ENCODE peak calls at places on chromosomes 4 and X, in four cellular contexts. J, H, Q and Y are unnamed samples.

GRCh38 chr4:94356444-94356843 is 13.8 kb upstream of the HPGDS start:
- DNase-seq in J (peak; percentile 33), H (no peak), Q (no peak), Y (no peak)

GRCh38 chrX:22748093-22748999 is 251.4 kb upstream of the DDX53 start:
- DNase-seq in J (peak; percentile 50), H (peak; percentile 46), Q (peak; percentile 25), Y (no peak)

GRCh38 chr4:182886768-182887167 is 30.4 kb downstream of the DCTD start:
- DNase-seq in J (no peak), H (no peak), Q (no peak), Y (no peak)

GRCh38 chr4:174214102-174214878 is 69.2 kb downstream of the FBXO8 start:
- DNase-seq in J (no peak), H (peak; percentile 9), Q (no peak), Y (no peak)

GRCh38 chr4:184310171-184310567 is 92.5 kb upstream of the ENPP6 start:
- DNase-seq in J (no peak), H (peak; percentile 52), Q (no peak), Y (no peak)

GRCh38 chrX:45888518-45888917 is 656.7 kb downstream of the ZNF674 start:
- DNase-seq in J (no peak), H (no peak), Q (no peak), Y (no peak)

GRCh38 chr4:81039351-81040174 is 9.1 kb downstream of the BMP3 start:
- DNase-seq in J (no peak), H (peak; percentile 46), Q (no peak), Y (no peak)

GRCh38 chrX:107675823-107676555 is 47.7 kb downstream of the PRPS1 start:
- DNase-seq in J (no peak), H (peak; percentile 93), Q (peak; percentile 30), Y (no peak)

GRCh38 chr4:188986271-188986689 is 847.0 kb downstream of the TRIML1 start:
- DNase-seq in J (no peak), H (no peak), Q (peak; percentile 57), Y (no peak)

DNA sequence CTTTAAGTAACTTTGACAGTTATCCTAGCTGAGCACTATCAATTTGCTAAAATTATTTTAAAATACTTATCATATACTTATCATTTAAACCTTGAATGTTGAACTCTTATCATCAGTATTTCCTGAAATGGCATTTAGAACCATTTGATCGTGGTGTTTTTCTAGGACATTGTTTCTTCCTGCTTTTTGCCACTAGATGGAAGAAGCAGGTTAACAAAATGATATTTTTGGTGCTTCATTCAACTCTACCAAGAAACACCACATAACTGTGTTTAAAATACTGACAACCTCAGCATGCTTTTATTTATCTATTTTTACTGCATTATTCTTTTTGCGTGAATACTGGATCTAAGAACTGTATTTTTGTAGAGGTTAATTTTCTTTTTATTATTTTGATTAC is 44.6 kb downstream of the C4orf33 start:
- DNase-seq in J (no peak), H (no peak), Q (no peak), Y (no peak)
- TF ChIP-seq CTCF in J (peak; percentile 39), H (no peak), Q (no peak), Y (no peak)

DNA sequence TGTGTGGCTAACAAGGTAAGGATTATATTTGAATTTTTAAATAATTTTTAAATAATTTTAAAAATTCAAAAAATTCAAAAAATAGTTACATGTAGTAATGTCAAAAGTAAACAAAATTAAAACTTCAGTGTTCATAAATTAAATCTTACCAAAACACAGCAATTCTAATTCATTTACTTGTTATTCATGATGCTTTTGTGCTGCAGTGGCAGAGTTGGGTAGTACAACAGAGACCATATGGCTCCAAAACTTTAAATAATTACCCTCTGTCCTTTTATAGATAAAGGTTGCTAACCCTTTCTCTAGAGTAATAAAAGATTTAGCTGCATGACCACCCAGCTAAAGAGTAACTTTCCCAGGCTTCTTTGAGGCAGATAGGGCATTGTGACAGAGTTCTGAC is 1355.6 kb downstream of the FSTL5 start:
- DNase-seq in J (no peak), H (no peak), Q (no peak), Y (no peak)
- TF ChIP-seq CTCF in J (peak; percentile 31), H (no peak), Q (no peak), Y (no peak)

DNA sequence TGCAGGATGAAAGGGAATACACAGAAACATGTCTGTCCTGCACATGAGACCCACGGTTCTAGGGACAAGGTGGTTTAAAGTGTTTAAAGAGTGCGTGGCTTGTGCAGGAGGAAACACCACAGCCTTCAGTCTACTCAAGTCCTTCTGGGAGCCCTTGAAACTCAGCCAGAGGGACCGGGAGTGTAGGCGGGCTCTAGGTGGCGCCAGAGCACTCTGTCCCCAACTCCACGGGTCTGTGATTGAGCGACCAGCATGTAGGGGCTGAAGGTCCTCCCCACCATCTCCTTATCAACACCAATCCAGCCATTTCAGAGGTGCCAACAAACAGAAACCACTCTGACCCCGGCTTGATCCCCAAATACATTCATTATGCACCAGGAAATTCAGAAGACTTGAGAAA is 82.0 kb upstream of the CLDN34 start:
- DNase-seq in J (peak; percentile 49), H (peak; percentile 79), Q (peak; percentile 63), Y (no peak)
- TF ChIP-seq CTCF in J (peak; percentile 55), H (peak; percentile 75), Q (peak; percentile 85), Y (no peak)

GRCh38 chr4:69470561-69470960 is 25.1 kb downstream of the UGT2B4 start:
- DNase-seq in J (no peak), H (peak; percentile 5), Q (no peak), Y (no peak)
- TF ChIP-seq CTCF in J (no peak), H (no peak), Q (no peak), Y (no peak)

DNA sequence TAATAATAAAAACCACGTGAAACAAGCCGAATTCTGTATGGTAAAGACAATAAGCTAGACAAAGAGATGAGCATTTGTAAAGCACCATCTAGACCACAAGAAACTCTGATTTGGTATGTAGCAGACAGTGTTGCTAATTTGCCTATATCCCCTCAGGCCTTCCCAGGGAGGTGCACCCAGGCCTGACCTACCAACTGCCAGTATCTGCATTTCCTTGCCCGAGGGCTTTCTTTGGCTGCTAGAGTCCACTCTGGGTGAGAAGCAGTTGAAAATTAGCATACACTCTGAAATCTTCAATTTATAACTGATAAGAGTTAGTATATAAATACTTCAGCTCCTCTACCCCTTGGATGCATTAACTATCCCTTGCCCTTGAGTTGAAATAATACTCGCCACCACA is 37.4 kb upstream of the IL1RAPL1 start:
- DNase-seq in J (no peak), H (no peak), Q (no peak), Y (no peak)
- TF ChIP-seq CTCF in J (no peak), H (no peak), Q (no peak), Y (no peak)

DNA sequence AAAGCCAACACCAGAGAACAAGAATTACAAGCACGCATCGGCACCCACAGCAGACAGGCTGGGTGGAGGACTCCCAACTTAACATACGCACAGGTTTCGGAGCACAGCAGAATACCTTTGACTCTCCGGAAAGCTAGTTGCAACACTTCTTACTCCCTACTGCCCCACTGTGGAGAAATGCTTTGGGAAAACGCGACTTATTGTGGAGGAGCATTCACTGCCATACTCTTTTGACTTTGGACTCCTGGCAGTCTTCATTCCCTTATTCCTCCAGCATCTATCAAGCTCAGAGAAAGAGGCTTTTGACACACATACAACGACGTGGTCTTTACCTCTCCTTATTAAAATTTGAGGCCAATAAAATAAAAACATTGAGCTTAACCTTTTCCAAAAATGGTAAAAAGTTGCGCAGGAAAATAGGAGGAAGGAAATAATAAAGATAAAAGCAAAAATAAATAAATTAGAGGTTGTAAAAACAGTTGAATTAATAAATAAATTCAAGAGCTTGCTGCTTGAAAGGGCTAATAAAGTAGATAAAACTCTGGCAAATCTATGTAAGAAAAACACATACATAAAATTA is 41.4 kb upstream of the GPC3 start:
- DNase-seq in J (peak; percentile 25), H (peak; percentile 26), Q (peak; percentile 11), Y (no peak)
- TF ChIP-seq CTCF in J (peak; percentile 66), H (peak; percentile 1), Q (peak; percentile 69), Y (no peak)

DNA sequence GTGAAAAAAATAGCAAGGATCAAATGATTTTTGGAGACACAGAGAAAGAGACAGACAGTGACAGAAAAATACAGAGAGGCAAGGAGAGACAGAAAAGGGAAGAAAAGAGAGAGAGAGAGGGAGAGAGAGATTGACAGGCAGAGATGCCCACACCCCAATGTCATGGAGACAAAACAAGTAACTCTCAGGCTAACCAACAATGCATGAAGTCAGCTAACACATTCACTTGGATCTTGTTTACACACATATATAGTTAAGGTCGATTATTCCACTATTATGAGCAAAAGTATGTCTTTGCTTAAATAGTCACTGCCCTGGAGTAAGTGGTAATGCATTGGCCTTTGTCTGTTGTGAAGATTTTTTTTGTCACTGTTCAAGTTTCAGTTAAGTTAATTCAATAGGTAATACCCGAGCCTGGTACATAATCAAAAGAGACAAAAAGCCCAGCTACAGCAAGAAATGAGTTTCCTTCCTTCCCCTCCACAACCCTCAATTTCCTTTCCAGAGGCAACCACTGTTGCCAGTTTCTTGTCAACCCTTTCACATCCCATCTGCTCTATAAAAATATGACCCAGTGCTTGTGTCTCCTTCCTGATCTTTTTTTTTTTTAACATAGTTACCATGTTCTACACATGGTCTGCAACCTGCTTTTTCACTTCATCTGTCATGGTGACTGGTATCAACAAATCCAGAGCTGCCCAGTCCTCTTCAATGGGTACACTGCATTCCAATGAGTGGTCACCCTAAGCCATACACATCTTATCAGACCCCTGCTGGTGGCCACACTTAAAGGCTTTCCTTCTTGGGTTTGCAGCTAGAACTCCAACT is 52.1 kb downstream of the PROM1 start:
- DNase-seq in J (no peak), H (no peak), Q (no peak), Y (no peak)
- TF ChIP-seq CTCF in J (no peak), H (no peak), Q (no peak), Y (no peak)

GRCh38 chr4:98625920-98626319 is 32.5 kb downstream of the TSPAN5 start:
- DNase-seq in J (no peak), H (no peak), Q (no peak), Y (no peak)

GRCh38 chr4:98627883-98628282 is 30.5 kb downstream of the TSPAN5 start:
- DNase-seq in J (no peak), H (no peak), Q (peak; percentile 35), Y (no peak)

GRCh38 chr4:98625399-98625798 is 33.0 kb downstream of the TSPAN5 start:
- DNase-seq in J (no peak), H (no peak), Q (no peak), Y (no peak)

GRCh38 chr4:98627477-98627876 is 30.9 kb downstream of the TSPAN5 start:
- DNase-seq in J (no peak), H (no peak), Q (no peak), Y (no peak)

DNA sequence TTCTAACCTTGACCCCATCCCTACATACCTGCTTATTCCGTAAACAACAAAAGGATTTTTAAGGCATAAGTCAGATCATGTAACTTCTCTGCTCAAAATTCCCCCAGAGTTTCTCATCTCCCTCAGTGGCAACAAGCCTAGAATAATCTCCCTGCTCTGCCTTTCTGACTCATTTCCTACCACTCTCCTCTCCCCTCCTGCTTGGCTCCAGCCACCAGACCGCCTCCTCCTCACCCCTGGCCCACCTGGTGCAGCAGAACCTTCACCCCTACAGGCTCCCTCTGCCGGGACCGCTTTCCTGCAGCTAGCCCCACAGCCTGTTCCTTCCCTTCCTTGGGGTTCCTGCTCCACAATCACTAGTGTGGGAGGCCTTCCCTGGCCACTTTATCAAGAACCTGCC is 32.1 kb downstream of the TSPAN5 start:
- DNase-seq in J (no peak), H (no peak), Q (peak; percentile 87), Y (no peak)
- TF ChIP-seq CTCF in J (no peak), H (no peak), Q (peak; percentile 53), Y (no peak)

GRCh38 chrX:8731579-8732395 is at the start of gene ANOS1:
- DNase-seq in J (peak; percentile 7), H (no peak), Q (no peak), Y (no peak)
- TF ChIP-seq CTCF in J (no peak), H (no peak), Q (no peak), Y (no peak)